ENCODE peak calls at places on chromosomes 16 and 17, in eight cellular contexts. J is foreskin fibroblast, Z is hepatocyte, T is HFF-Myc, U is esophagus squamous epithelium, Y is A549, A is left colon, F is HS-27A. P is an unnamed sample.

GRCh38 chr16:1050466-1050865 is 22.1 kb upstream of the SSTR5 start:
- DNase-seq in J (no peak), Z (no peak), T (no peak), U (no peak), Y (no peak), A (no peak), F (no peak), P (no peak)

GRCh38 chr16:10756574-10756973 is 12.9 kb downstream of the NUBP1 start:
- DNase-seq in J (no peak), Z (no peak), T (no peak), U (no peak), Y (no peak), A (no peak), F (no peak), P (no peak)

GRCh38 chr17:59756236-59756818 is 48.9 kb downstream of the VMP1 start:
- DNase-seq in J (peak; percentile 70), Z (no peak), T (peak; percentile 67), U (no peak), Y (peak; percentile 99), A (no peak), F (peak; percentile 59), P (no peak)

GRCh38 chr17:80816241-80817103 is 175.2 kb upstream of the CHMP6 start:
- DNase-seq in J (no peak), Z (no peak), T (no peak), U (no peak), Y (no peak), A (no peak), F (no peak), P (no peak)

GRCh38 chr16:89922477-89922883 is 662 bp upstream of the TUBB3 start:
- DNase-seq in J (peak; percentile 99), Z (peak; percentile 94), T (peak; percentile 83), U (peak; percentile 50), Y (peak; percentile 93), A (peak; percentile 78), F (peak; percentile 88), P (no peak)

GRCh38 chr17:80826955-80827645 is 164.5 kb upstream of the CHMP6 start:
- DNase-seq in J (peak; percentile 97), Z (peak; percentile 50), T (peak; percentile 79), U (no peak), Y (peak; percentile 67), A (peak; percentile 34), F (peak; percentile 51), P (no peak)

GRCh38 chr17:67434061-67434525 is 57.0 kb downstream of the PITPNC1 start:
- DNase-seq in J (no peak), Z (no peak), T (no peak), U (no peak), Y (no peak), A (no peak), F (no peak), P (no peak)

GRCh38 chr17:29096094-29096493 is 53.2 kb downstream of the PIPOX start:
- DNase-seq in J (no peak), Z (no peak), T (no peak), U (no peak), Y (no peak), A (no peak), F (no peak), P (no peak)

GRCh38 chr16:35492225-35492624 is 2032.8 kb downstream of the TP53TG3F start:
- DNase-seq in J (no peak), Z (no peak), T (no peak), U (no peak), Y (no peak), A (no peak), F (no peak), P (no peak)

GRCh38 chr17:43402567-43402966 is 3.8 kb downstream of the ARL4D start:
- DNase-seq in J (no peak), Z (no peak), T (no peak), U (no peak), Y (no peak), A (no peak), F (no peak), P (no peak)

GRCh38 chr16:87412371-87412995 is 20.3 kb downstream of the MAP1LC3B start:
- DNase-seq in J (no peak), Z (no peak), T (no peak), U (no peak), Y (no peak), A (no peak), F (no peak), P (no peak)

GRCh38 chr17:50861822-50862528 is 4.2 kb downstream of the TOB1 start:
- DNase-seq in J (peak; percentile 55), Z (no peak), T (no peak), U (no peak), Y (no peak), A (no peak), F (no peak), P (no peak)

GRCh38 chr16:30875881-30876791 is 17.7 kb downstream of the BCL7C start:
- DNase-seq in J (peak; percentile 46), Z (no peak), T (no peak), U (no peak), Y (no peak), A (no peak), F (no peak), P (no peak)

GRCh38 chr17:5785343-5785742 is 201.0 kb upstream of the NLRP1 start:
- DNase-seq in J (peak; percentile 83), Z (no peak), T (no peak), U (no peak), Y (no peak), A (no peak), F (no peak), P (no peak)

P was measured in prostate gland.